ENCODE peak calls at places on chromosomes 2 and 18, in ten cellular contexts. G is SK-N-SH; N is breast epithelium; Y is pancreas; C is effector memory CD4-positive, alpha-beta T cell; M is CD8-positive, alpha-beta memory T cell; P is vagina; B is Peyer's patch; V is K562; F is heart left ventricle. R is an unnamed sample. For H3K4me1, the result is how much of the 10 kb centered on the place peaks cover.

GRCh38 chr2:46032996-46033395 is 264.2 kb upstream of the EPAS1 start:
- DNase-seq in G (no peak), N (no peak), Y (no peak), C (no peak), M (no peak), P (no peak), B (no peak), V (no peak), F (no peak), R (no peak)

GRCh38 chr2:143300531-143300930 is 171.3 kb downstream of the ARHGAP15 start:
- DNase-seq in G (no peak), N (no peak), Y (no peak), C (no peak), M (no peak), P (no peak), B (no peak), V (no peak), F (no peak), R (no peak)

GRCh38 chr2:31580321-31581117 is at the start of gene SRD5A2:
- DNase-seq in G (peak), N (no peak), Y (no peak), C (no peak), M (no peak), P (no peak), B (no peak), V (no peak), F (no peak), R (no peak)

GRCh38 chr2:191231995-191232394 is 13.2 kb upstream of the MYO1B start:
- DNase-seq in G (no peak), N (no peak), Y (no peak), C (no peak), M (no peak), P (no peak), B (no peak), V (peak), F (no peak), R (no peak)

GRCh38 chr18:10290244-10291240 is 163.9 kb upstream of the APCDD1 start:
- DNase-seq in G (no peak), N (no peak), Y (no peak), C (no peak), M (no peak), P (no peak), B (no peak), V (no peak), F (no peak), R (no peak)

GRCh38 chr18:70489556-70489955 is 200.7 kb downstream of the SOCS6 start:
- DNase-seq in G (no peak), N (no peak), Y (no peak), C (no peak), M (no peak), P (no peak), B (no peak), V (no peak), F (no peak), R (no peak)

GRCh38 chr2:64525323-64525625 is 1.1 kb downstream of the AFTPH start:
- DNase-seq in G (no peak), N (no peak), Y (no peak), C (no peak), M (no peak), P (no peak), B (no peak), V (peak), F (no peak), R (no peak)

GRCh38 chr2:191892391-191892790 is 45.5 kb upstream of the CAVIN2 start:
- DNase-seq in G (no peak), N (no peak), Y (no peak), C (no peak), M (no peak), P (no peak), B (no peak), V (no peak), F (no peak), R (no peak)

GRCh38 chr2:107810734-107811133 is 16.0 kb upstream of the RGPD4 start:
- DNase-seq in G (no peak), N (no peak), Y (no peak), C (no peak), M (no peak), P (no peak), B (no peak), V (no peak), F (no peak), R (no peak)

GRCh38 chr2:241126201-241126611 is 23.1 kb downstream of the PASK start:
- DNase-seq in G (no peak), N (no peak), Y (peak), C (no peak), M (no peak), P (no peak), B (peak), V (no peak), F (no peak), R (no peak)

GRCh38 chr2:20185176-20186022 is 39.5 kb downstream of the SDC1 start:
- DNase-seq in G (no peak), N (no peak), Y (no peak), C (no peak), M (no peak), P (no peak), B (no peak), V (no peak), F (no peak), R (no peak)

GRCh38 chr2:20187331-20187730 is 37.6 kb downstream of the SDC1 start:
- DNase-seq in G (no peak), N (no peak), Y (no peak), C (no peak), M (no peak), P (no peak), B (no peak), V (no peak), F (no peak), R (no peak)

GRCh38 chr2:20186078-20186854 is 38.7 kb downstream of the SDC1 start:
- DNase-seq in G (no peak), N (no peak), Y (no peak), C (no peak), M (no peak), P (no peak), B (peak), V (peak), F (no peak), R (no peak)

GRCh38 chr2:20188201-20188600 is 36.7 kb downstream of the SDC1 start:
- DNase-seq in G (no peak), N (no peak), Y (no peak), C (no peak), M (no peak), P (no peak), B (no peak), V (no peak), F (no peak), R (no peak)

DNA sequence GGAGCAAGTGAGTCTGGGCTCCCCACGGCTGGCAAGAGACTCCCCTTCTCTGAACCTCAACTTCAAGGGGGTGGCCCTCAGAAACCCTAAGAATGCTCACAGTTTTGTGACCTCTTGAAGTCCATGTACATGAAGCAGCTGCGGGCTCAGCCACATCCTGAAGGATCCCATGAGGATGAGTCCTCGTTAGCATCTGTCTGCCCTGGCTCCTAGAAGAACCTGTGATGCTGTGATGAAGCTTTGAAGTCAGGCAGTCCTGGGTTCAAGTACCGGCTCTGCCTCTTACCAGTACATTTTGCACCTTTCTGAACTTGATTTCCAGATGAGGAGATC is 38.1 kb downstream of the SDC1 start:
- DNase-seq in G (no peak), N (no peak), Y (no peak), C (no peak), M (no peak), P (no peak), B (no peak), V (no peak), F (no peak), R (no peak)
- H3K4me1 ChIP-seq in G (under half), N (under half), Y (under half), C (under half), M (under half), P (under half), B (under half), V (under half), F (under half), R (under half)

GRCh38 chr2:159959136-159959535 is 103.3 kb downstream of the PLA2R1 start:
- DNase-seq in G (no peak), N (no peak), Y (no peak), C (no peak), M (no peak), P (no peak), B (no peak), V (no peak), F (no peak), R (no peak)

GRCh38 chr2:159953456-159953855 is 109.0 kb downstream of the PLA2R1 start:
- DNase-seq in G (no peak), N (no peak), Y (no peak), C (no peak), M (no peak), P (no peak), B (no peak), V (no peak), F (no peak), R (no peak)
- H3K4me1 ChIP-seq in G (under half), N (under half), Y (under half), C (under half), M (under half), P (under half), B (under half), V (under half), F (under half), R (under half)

GRCh38 chr2:205696541-205697441 is 14.5 kb downstream of the NRP2 start:
- DNase-seq in G (peak), N (no peak), Y (no peak), C (no peak), M (no peak), P (no peak), B (no peak), V (peak), F (no peak), R (no peak)

GRCh38 chr2:205700331-205701132 is 18.2 kb downstream of the NRP2 start:
- DNase-seq in G (no peak), N (no peak), Y (no peak), C (no peak), M (no peak), P (no peak), B (no peak), V (no peak), F (no peak), R (no peak)

GRCh38 chr2:205701509-205701908 is 19.2 kb downstream of the NRP2 start:
- DNase-seq in G (no peak), N (no peak), Y (no peak), C (no peak), M (no peak), P (no peak), B (no peak), V (no peak), F (no peak), R (no peak)

GRCh38 chr2:205699554-205700289 is 17.4 kb downstream of the NRP2 start:
- DNase-seq in G (no peak), N (no peak), Y (no peak), C (no peak), M (no peak), P (no peak), B (no peak), V (no peak), F (no peak), R (no peak)

GRCh38 chr2:205698556-205699282 is 16.4 kb downstream of the NRP2 start:
- DNase-seq in G (no peak), N (no peak), Y (no peak), C (no peak), M (no peak), P (no peak), B (no peak), V (no peak), F (no peak), R (no peak)
- H3K4me1 ChIP-seq in G (half or more), N (under half), Y (under half), C (under half), M (under half), P (half or more), B (under half), V (under half), F (under half), R (under half)

GRCh38 chr2:28705743-28706142 is 45.9 kb upstream of the PPP1CB start:
- DNase-seq in G (no peak), N (no peak), Y (no peak), C (no peak), M (no peak), P (no peak), B (no peak), V (no peak), F (no peak), R (no peak)

GRCh38 chr2:28709101-28709500 is 42.5 kb upstream of the PPP1CB start:
- DNase-seq in G (no peak), N (no peak), Y (no peak), C (no peak), M (no peak), P (no peak), B (no peak), V (no peak), F (no peak), R (no peak)

GRCh38 chr2:28713582-28714292 is 37.9 kb upstream of the PPP1CB start:
- DNase-seq in G (no peak), N (no peak), Y (no peak), C (no peak), M (no peak), P (no peak), B (no peak), V (peak), F (no peak), R (no peak)

GRCh38 chr2:28707592-28707991 is 44.0 kb upstream of the PPP1CB start:
- DNase-seq in G (no peak), N (no peak), Y (no peak), C (no peak), M (no peak), P (no peak), B (no peak), V (no peak), F (no peak), R (no peak)

GRCh38 chr2:28710545-28710944 is 41.1 kb upstream of the PPP1CB start:
- DNase-seq in G (no peak), N (no peak), Y (no peak), C (no peak), M (no peak), P (no peak), B (no peak), V (peak), F (no peak), R (no peak)
- H3K4me1 ChIP-seq in G (under half), N (under half), Y (under half), C (under half), M (under half), P (under half), B (under half), V (under half), F (under half), R (under half)

GRCh38 chr2:170411660-170412059 is 233.7 kb downstream of the MYO3B start:
- DNase-seq in G (no peak), N (no peak), Y (no peak), C (no peak), M (no peak), P (no peak), B (no peak), V (no peak), F (no peak), R (no peak)

GRCh38 chr2:170404846-170405245 is 226.9 kb downstream of the MYO3B start:
- DNase-seq in G (no peak), N (no peak), Y (no peak), C (no peak), M (no peak), P (no peak), B (no peak), V (no peak), F (no peak), R (no peak)

GRCh38 chr2:170405326-170405725 is 227.4 kb downstream of the MYO3B start:
- DNase-seq in G (no peak), N (no peak), Y (no peak), C (no peak), M (no peak), P (no peak), B (no peak), V (no peak), F (no peak), R (no peak)

GRCh38 chr2:170408461-170409163 is 230.7 kb downstream of the MYO3B start:
- DNase-seq in G (peak), N (no peak), Y (no peak), C (no peak), M (no peak), P (no peak), B (no peak), V (no peak), F (no peak), R (no peak)

DNA sequence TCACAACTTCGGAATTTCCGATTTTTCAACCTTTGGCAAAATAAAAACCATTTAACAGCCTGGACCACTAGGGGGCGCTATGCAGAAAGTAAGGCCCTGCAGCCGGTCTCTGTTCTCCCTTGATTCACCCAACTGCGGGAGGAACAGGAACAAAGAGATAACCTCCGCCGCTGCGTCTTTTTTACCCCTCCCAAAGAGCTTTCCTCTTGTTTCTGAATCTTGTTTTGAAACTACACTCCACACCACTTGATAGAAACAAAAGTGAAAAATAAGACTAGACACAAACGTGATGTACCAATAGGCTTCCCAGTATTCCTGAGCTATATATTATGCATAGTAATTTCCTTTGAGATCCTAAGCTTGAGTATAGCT is 231.2 kb downstream of the MYO3B start:
- DNase-seq in G (peak), N (peak), Y (peak), C (peak), M (peak), P (no peak), B (peak), V (peak), F (peak), R (peak)
- H3K4me1 ChIP-seq in G (under half), N (under half), Y (under half), C (under half), M (under half), P (under half), B (under half), V (under half), F (under half), R (under half)

DNA sequence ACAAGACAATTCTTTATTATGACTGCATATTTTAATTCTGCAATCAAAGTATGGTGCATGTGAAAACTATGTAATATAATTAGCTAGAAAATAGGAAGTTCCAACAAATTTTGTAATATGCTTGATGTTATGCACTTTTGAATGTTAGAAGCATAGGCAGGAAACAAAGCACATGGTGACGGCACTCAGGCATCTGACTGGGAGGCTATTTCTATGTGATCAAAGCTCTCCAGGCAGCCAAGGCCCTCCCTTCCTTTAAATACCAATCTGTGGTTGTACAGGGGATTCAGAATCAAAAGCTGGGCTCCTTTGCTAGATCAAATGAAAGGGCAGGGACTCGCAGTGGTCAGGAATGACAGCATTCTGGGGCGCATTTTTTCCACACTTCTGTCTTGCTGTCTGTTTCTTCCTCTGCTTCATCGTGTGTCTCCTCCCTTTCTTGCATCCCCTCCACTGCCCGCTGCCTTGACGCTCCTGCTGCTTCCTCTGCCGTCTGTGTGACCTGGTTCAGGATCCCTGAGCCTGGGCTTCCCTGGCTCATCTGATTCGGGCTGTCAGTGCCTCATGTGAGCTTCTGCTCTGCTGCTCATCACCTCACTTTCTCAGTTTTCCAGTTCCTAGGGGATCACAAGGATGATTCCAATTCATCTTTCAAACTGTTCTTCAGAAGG is 30.8 kb downstream of the TMEM182 start:
- DNase-seq in G (no peak), N (no peak), Y (no peak), C (no peak), M (no peak), P (no peak), B (no peak), V (no peak), F (no peak), R (no peak)
- H3K4me1 ChIP-seq in G (under half), N (under half), Y (under half), C (under half), M (under half), P (under half), B (under half), V (under half), F (under half), R (under half)

GRCh38 chr18:59715445-59715844 is 18.2 kb upstream of the CCBE1 start:
- DNase-seq in G (no peak), N (no peak), Y (no peak), C (no peak), M (no peak), P (no peak), B (no peak), V (no peak), F (no peak), R (no peak)
- H3K4me1 ChIP-seq in G (under half), N (under half), Y (under half), C (under half), M (under half), P (under half), B (under half), V (under half), F (under half), R (under half)

DNA sequence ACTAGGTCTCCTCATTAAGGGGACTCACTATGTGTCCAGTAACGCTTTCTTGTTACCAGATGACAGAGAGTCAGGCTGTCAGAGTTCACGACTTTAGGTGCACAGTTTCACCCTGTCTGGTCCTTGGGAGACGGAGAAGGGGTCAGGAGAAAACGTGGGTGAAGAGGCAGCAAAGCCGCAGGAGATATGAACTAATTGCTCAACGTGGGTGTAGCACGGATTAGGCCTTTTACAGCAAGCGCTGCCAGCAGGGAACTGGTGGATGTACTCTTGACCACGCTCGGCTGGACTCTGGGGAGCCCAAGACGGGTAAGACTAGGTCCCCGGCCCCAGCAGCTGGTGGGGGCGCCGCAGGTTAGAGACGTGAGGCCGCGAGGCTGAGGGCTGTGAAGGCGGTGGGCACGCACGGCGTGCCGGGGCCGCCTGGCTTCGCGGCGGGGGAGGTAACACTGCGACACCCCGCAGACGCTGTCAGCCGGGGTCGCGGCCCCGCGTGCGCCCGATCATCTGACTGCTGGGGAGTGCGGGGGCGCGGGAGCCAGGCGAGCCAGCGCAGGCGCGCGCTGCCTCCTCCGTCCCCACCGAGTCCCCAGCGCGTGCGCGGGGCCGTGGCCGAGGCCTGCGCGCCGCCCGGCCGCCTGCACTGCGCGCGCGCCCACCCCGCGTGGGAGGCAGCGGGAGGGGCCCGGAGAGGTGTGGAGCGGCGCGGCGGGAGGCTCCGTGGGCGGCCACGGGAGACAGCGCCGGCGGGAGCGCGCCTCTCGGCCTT is at the start of gene CLIP4:
- DNase-seq in G (peak), N (peak), Y (peak), C (peak), M (peak), P (no peak), B (peak), V (no peak), F (peak), R (no peak)
- H3K4me1 ChIP-seq in G (under half), N (under half), Y (under half), C (under half), M (under half), P (under half), B (under half), V (under half), F (under half), R (under half)

GRCh38 chr2:168241208-168241607 is 6.2 kb downstream of the STK39 start:
- DNase-seq in G (peak), N (peak), Y (no peak), C (no peak), M (no peak), P (no peak), B (no peak), V (no peak), F (no peak), R (no peak)
- H3K4me1 ChIP-seq in G (under half), N (under half), Y (under half), C (under half), M (half or more), P (half or more), B (under half), V (under half), F (under half), R (under half)

R was measured in esophagus squamous epithelium.